ENCODE peak calls at places on chromosomes 4 and X, in seven cellular contexts. V is M059J; K is stimulated activated naive CD8-positive, alpha-beta T cell treated with anti-CD3 and anti-CD28 coated beads, Interleukin-15, Interleukin-2, amounts not matched to agents 100 U/mL and 50 U/mL, for 24 hours; Q is lower lobe of right lung; F is NCI-H1092; X is left lung; N is Peyer's patch. W is an unnamed sample.
A peak's percentile ranks its signal among the peaks of the same experiment; 100 is the strongest.

GRCh38 chr4:140095694-140096482 is 58.1 kb downstream of the MAML3 start:
- DNase-seq in F (no peak), Q (peak; percentile 55), X (no peak), K (peak; percentile 73), V (peak; percentile 96), N (peak; percentile 76), W (no peak)

GRCh38 chrX:74449322-74449936 is 28.1 kb downstream of the SLC16A2 start:
- DNase-seq in Q (no peak), F (no peak), K (peak; percentile 31), N (no peak), V (peak; percentile 90), X (no peak), W (no peak)

GRCh38 chrX:102650903-102651241 is 411 bp upstream of the GPRASP1 start:
- DNase-seq in Q (no peak), K (no peak), N (no peak), F (peak; percentile 39), V (no peak), X (no peak), W (no peak)

GRCh38 chr4:103012085-103012484 is 7.4 kb downstream of the SLC9B1 start:
- DNase-seq in X (no peak), F (no peak), K (no peak), N (no peak), V (peak; percentile 54), Q (no peak), W (no peak)

GRCh38 chrX:67612231-67612630 is 68.4 kb downstream of the AR start:
- DNase-seq in Q (no peak), F (no peak), V (peak; percentile 72), N (no peak), K (no peak), X (no peak), W (no peak)

GRCh38 chrX:68929332-68930150 is 100.7 kb downstream of the EFNB1 start:
- DNase-seq in X (no peak), V (peak; percentile 94), K (no peak), Q (no peak), N (no peak), F (no peak), W (no peak)

GRCh38 chrX:15619053-15619772 is 18.5 kb upstream of the ACE2 start:
- DNase-seq in V (peak; percentile 94), Q (no peak), K (no peak), F (no peak), N (peak; percentile 61), X (no peak), W (peak; percentile 23)

GRCh38 chr4:26227827-26228226 is 93.0 kb upstream of the RBPJ start:
- DNase-seq in N (no peak), F (no peak), X (no peak), Q (no peak), V (no peak), K (no peak), W (no peak)

GRCh38 chrX:150099316-150099715 is 161.0 kb upstream of the EOLA2 start:
- DNase-seq in K (no peak), X (no peak), Q (no peak), V (no peak), N (no peak), F (no peak), W (no peak)

GRCh38 chr4:88003261-88003660 is 4.2 kb upstream of the PKD2 start:
- DNase-seq in N (no peak), V (peak; percentile 71), K (no peak), X (no peak), Q (no peak), F (no peak), W (no peak)

GRCh38 chr4:72631296-72631695 is 62.3 kb upstream of the ADAMTS3 start:
- DNase-seq in Q (no peak), X (no peak), F (no peak), V (peak; percentile 77), N (no peak), K (no peak), W (no peak)

GRCh38 chr4:5874811-5875465 is 17.9 kb downstream of the CRMP1 start:
- DNase-seq in X (no peak), Q (no peak), F (no peak), K (no peak), V (no peak), N (no peak), W (no peak)

GRCh38 chr4:89486042-89486441 is 178.4 kb upstream of the GPRIN3 start:
- DNase-seq in F (no peak), N (no peak), Q (no peak), K (no peak), X (no peak), V (peak; percentile 54), W (no peak)

GRCh38 chrX:150316564-150316963 is 46.6 kb upstream of the MAMLD1 start:
- DNase-seq in K (no peak), N (no peak), X (no peak), V (no peak), Q (no peak), F (no peak), W (no peak)

GRCh38 chrX:49039598-49040375 is 3.4 kb downstream of the TFE3 start:
- DNase-seq in Q (peak; percentile 78), N (peak; percentile 73), X (peak; percentile 80), V (peak; percentile 97), K (peak; percentile 55), F (no peak), W (peak; percentile 52)

GRCh38 chr4:186297013-186297645 is 31.1 kb downstream of the F11 start:
- DNase-seq in K (no peak), Q (no peak), F (peak; percentile 3), X (no peak), V (peak; percentile 33), N (no peak), W (no peak)

GRCh38 chrX:114049063-114049462 is 534.8 kb upstream of the HTR2C start:
- DNase-seq in F (no peak), X (no peak), Q (no peak), V (no peak), K (no peak), N (no peak), W (no peak)

GRCh38 chrX:40646489-40647306 is 663 bp downstream of the CXorf38 start:
- DNase-seq in X (peak; percentile 87), Q (peak; percentile 66), F (no peak), K (peak; percentile 33), V (peak; percentile 62), N (peak; percentile 65), W (peak; percentile 62)

GRCh38 chr4:153792007-153792892 is 3.4 kb upstream of the SFRP2 start:
- DNase-seq in Q (peak; percentile 64), N (peak; percentile 66), K (peak; percentile 79), X (peak; percentile 83), F (no peak), V (no peak), W (peak; percentile 72)

GRCh38 chr4:5069916-5070315 is 18.6 kb downstream of the STK32B start:
- DNase-seq in X (no peak), K (no peak), V (peak; percentile 12), N (no peak), F (no peak), Q (no peak), W (no peak)